ENCODE peak calls at places on chromosomes 11 and 22, in seven cellular contexts. P is B cell, T is fibroblast of lung, S is heart right ventricle, Z is HFFc6, Y is GM10248, N is ascending aorta. M is an unnamed sample.

GRCh38 chr22:49186293-49186692 is 641.4 kb downstream of the BRD1 start:
- DNase-seq in P (no peak), Y (no peak), S (no peak), T (no peak), Z (no peak), N (no peak), M (no peak)

GRCh38 chr11:46697303-46697702 is 3.1 kb downstream of the ARHGAP1 start:
- DNase-seq in N (no peak), P (no peak), S (peak), Z (peak), T (no peak), Y (no peak), M (no peak)

GRCh38 chr22:47053013-47053864 is 290.8 kb downstream of the TBC1D22A start:
- DNase-seq in Z (no peak), S (no peak), N (no peak), T (no peak), P (no peak), Y (no peak), M (no peak)

GRCh38 chr22:33922268-33922667 is 2.0 kb upstream of the LARGE1 start:
- DNase-seq in Z (no peak), P (no peak), Y (no peak), S (peak), T (peak), N (no peak), M (no peak)

GRCh38 chr11:122413677-122414076 is 241.8 kb upstream of the UBASH3B start:
- DNase-seq in T (no peak), S (no peak), N (no peak), P (no peak), Y (no peak), Z (no peak), M (no peak)

GRCh38 chr11:67264886-67265632 is 1.2 kb upstream of the GRK2 start:
- DNase-seq in S (no peak), T (no peak), P (no peak), N (no peak), Z (no peak), Y (no peak), M (no peak)

GRCh38 chr22:50245214-50246072 is 620 bp upstream of the TUBGCP6 start:
- DNase-seq in P (no peak), Y (no peak), T (no peak), N (no peak), Z (no peak), S (no peak), M (no peak)

GRCh38 chr11:46348986-46349401 is 1.7 kb downstream of the DGKZ start:
- DNase-seq in P (no peak), Y (no peak), N (no peak), Z (no peak), T (no peak), S (no peak), M (no peak)

GRCh38 chr11:95991545-95991944 is 67.6 kb upstream of the MTMR2 start:
- DNase-seq in Z (peak), Y (no peak), P (no peak), S (no peak), T (peak), N (no peak), M (no peak)

GRCh38 chr22:27843441-27843840 is 41.9 kb upstream of the MN1 start:
- DNase-seq in N (no peak), S (no peak), T (no peak), P (no peak), Z (no peak), Y (no peak), M (no peak)

GRCh38 chr11:8484251-8484650 is 109.8 kb downstream of the STK33 start:
- DNase-seq in N (no peak), T (no peak), Y (no peak), S (no peak), Z (no peak), P (no peak), M (no peak)

GRCh38 chr22:31102441-31103081 is 4.8 kb downstream of the SELENOM start:
- DNase-seq in T (peak), S (peak), P (no peak), N (peak), Y (no peak), Z (peak), M (no peak)

GRCh38 chr11:16280256-16280682 is 76.1 kb downstream of the SOX6 start:
- DNase-seq in T (peak), P (no peak), Y (no peak), N (no peak), S (peak), Z (no peak), M (no peak)

GRCh38 chr11:75792127-75792731 is 22.8 kb upstream of the UVRAG start:
- DNase-seq in Y (no peak), T (no peak), P (no peak), N (no peak), Z (no peak), S (no peak), M (no peak)

GRCh38 chr11:47918882-47919495 is 61.4 kb upstream of the PTPRJ start:
- DNase-seq in Y (no peak), P (no peak), S (no peak), Z (peak), N (no peak), T (peak), M (no peak)

GRCh38 chr22:32531955-32532818 is 57.6 kb downstream of the FBXO7 start:
- DNase-seq in P (no peak), Y (no peak), S (peak), Z (peak), N (no peak), T (peak), M (no peak)

GRCh38 chr22:40479887-40480538 is 109.6 kb downstream of the SGSM3 start:
- DNase-seq in T (peak), Y (no peak), Z (no peak), S (no peak), P (no peak), N (no peak), M (no peak)

GRCh38 chr11:27592111-27592780 is 85.7 kb upstream of the LIN7C start:
- DNase-seq in Y (no peak), P (no peak), T (no peak), S (no peak), Z (no peak), N (no peak), M (no peak)

GRCh38 chr11:123272565-123272964 is 77.5 kb upstream of the CLMP start:
- DNase-seq in P (no peak), Z (no peak), S (no peak), N (no peak), Y (no peak), T (no peak), M (no peak)

GRCh38 chr11:101745756-101746155 is 161.9 kb upstream of the TRPC6 start:
- DNase-seq in T (peak), S (no peak), P (no peak), Y (no peak), Z (no peak), N (no peak), M (no peak)

GRCh38 chr11:27703453-27703852 is 3.2 kb upstream of the BDNF start:
- DNase-seq in T (peak), S (no peak), Y (no peak), N (no peak), Z (peak), P (no peak), M (no peak)

GRCh38 chr11:2368178-2368850 is 8.8 kb upstream of the CD81 start:
- DNase-seq in S (no peak), N (no peak), T (no peak), Z (no peak), P (no peak), Y (no peak), M (no peak)

GRCh38 chr11:105137286-105137685 is 2.3 kb downstream of the CARD18 start:
- DNase-seq in S (no peak), N (no peak), T (no peak), P (no peak), Y (no peak), Z (no peak), M (no peak)

GRCh38 chr11:92827132-92827531 is 142.3 kb upstream of the MTNR1B start:
- DNase-seq in Y (no peak), Z (no peak), T (peak), S (no peak), P (no peak), N (no peak), M (no peak)

GRCh38 chr11:45881708-45882368 is 3.6 kb upstream of the MAPK8IP1 start:
- DNase-seq in Z (no peak), P (no peak), N (no peak), S (no peak), T (no peak), Y (no peak), M (no peak)

DNA sequence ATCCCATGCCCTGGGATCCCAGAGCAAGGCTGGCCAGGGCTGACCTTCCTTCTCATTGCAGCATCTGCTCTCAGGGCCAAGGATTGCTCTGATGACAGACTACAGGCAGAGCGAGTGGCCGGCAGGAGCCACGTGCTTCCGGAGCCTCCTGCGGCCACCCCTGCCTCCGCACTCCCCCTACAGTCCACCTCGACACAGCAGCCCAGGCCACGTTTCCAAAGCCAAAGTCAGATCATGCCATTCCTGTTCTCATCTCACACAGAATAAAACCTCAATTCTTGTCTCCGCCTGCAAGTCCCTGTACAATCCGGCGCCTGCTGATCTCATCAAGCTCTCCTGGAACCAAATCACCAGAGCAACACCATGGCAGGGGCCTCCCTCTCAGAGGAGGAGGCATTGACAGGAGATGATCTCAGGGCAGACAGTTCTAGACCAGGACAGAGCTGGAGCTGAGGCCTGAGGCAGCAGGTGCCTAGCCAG is 20.9 kb upstream of the UPK3A start:
- DNase-seq in S (peak), P (no peak), Z (peak), N (no peak), T (peak), Y (peak), M (peak)
- TF ChIP-seq CTCF in S (peak), P (no peak), Z (peak), N (peak), T (peak), Y (peak), M (peak)

GRCh38 chr11:43812471-43812870 is 68.2 kb upstream of the ALKBH3 start:
- DNase-seq in Z (no peak), N (no peak), Y (no peak), S (no peak), T (no peak), P (no peak), M (no peak)

GRCh38 chr11:43806976-43807375 is 73.7 kb upstream of the ALKBH3 start:
- DNase-seq in Y (no peak), Z (no peak), N (no peak), T (no peak), P (no peak), S (no peak), M (no peak)

DNA sequence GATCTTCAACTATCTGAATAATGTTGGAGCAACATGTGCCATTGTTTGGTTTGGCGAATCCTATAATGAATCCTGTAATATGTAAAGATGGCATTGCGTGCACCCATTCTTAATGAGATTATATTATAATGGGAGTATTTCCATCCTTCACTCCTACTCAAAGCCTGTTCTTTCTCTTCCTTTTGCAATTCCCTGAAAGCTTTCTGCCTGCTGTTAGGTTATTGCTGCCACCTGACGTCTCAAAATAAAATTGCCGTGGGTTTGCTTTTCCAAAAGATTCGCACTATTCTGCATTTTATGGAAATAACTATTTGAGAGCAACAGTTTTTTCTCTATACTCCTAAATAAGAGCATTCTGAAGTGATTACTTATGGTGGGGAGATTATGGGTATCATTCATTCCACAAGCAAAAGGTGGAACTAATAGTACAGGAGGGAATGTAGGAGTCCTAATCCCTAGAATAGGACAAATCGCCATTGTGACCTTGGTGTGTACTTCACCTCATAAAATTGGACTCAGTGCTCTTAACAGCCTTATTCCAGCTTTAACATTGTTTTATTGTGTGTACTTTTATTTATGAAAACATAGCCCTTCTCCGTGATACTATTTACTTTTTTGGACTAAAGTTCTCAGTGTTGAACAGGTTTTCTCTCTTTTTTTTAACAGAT is 69.6 kb upstream of the ALKBH3 start:
- DNase-seq in S (no peak), P (no peak), T (peak), N (no peak), Z (no peak), Y (no peak), M (no peak)
- TF ChIP-seq CTCF in S (no peak), P (no peak), T (peak), N (no peak), Z (no peak), Y (no peak), M (no peak)

DNA sequence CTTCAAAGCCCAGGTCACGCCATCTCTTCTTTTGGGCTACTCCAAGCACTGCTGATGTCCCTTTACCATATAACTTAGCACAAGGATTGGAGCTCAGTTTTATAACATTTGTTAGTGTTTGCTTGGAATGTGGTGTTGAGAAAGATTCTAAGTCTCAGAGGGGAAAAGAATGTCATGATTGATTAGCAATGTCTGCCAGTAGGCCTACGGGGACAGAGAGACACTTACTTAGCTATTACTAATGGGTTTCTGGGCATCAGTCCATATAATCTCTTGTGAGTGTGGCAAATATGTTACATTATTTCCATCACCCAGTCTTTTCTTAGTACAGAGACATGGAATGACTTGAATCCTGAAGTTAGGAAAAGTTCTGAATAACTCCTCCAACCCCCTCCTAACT is 75.4 kb upstream of the FSHB start:
- DNase-seq in Z (no peak), N (no peak), P (no peak), T (no peak), S (no peak), Y (no peak), M (no peak)
- TF ChIP-seq CTCF in Z (no peak), N (no peak), P (no peak), T (no peak), S (no peak), Y (no peak), M (no peak)

GRCh38 chr22:43477966-43478365 is 66.2 kb downstream of the MPPED1 start:
- DNase-seq in Z (no peak), P (no peak), T (no peak), S (no peak), Y (no peak), N (no peak), M (no peak)

GRCh38 chr22:43475549-43476076 is 63.8 kb downstream of the MPPED1 start:
- DNase-seq in N (no peak), P (no peak), T (no peak), Y (no peak), Z (no peak), S (no peak), M (no peak)

GRCh38 chr22:43476751-43477150 is 64.9 kb downstream of the MPPED1 start:
- DNase-seq in Y (no peak), S (no peak), P (no peak), T (no peak), N (no peak), Z (no peak), M (no peak)

GRCh38 chr22:43477151-43477725 is 65.4 kb downstream of the MPPED1 start:
- DNase-seq in S (no peak), T (no peak), P (no peak), N (no peak), Y (no peak), Z (no peak), M (no peak)

DNA sequence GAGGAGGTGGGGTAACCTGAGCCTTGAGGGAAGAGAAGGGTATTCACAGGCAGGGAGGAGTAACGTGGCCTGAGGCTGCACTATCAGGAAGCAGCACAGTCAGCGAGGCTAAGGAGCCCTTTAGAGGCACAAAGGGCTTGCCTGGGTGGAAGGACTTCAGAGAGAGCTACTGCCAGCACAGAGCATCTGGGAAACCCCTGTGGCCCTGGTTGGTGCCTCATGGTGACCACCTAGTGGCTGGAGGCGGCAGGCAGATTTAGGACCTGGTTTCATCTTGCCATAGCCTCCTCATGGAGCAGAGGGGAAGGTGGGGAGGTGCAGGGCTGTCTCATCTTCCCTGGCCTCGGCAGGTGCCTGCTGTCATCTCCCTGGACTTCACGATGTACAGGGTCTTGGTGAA is 64.5 kb downstream of the MPPED1 start:
- DNase-seq in S (no peak), T (no peak), Y (no peak), P (no peak), Z (no peak), N (no peak), M (no peak)
- TF ChIP-seq CTCF in S (no peak), T (no peak), Y (no peak), P (no peak), Z (no peak), N (no peak), M (no peak)

DNA sequence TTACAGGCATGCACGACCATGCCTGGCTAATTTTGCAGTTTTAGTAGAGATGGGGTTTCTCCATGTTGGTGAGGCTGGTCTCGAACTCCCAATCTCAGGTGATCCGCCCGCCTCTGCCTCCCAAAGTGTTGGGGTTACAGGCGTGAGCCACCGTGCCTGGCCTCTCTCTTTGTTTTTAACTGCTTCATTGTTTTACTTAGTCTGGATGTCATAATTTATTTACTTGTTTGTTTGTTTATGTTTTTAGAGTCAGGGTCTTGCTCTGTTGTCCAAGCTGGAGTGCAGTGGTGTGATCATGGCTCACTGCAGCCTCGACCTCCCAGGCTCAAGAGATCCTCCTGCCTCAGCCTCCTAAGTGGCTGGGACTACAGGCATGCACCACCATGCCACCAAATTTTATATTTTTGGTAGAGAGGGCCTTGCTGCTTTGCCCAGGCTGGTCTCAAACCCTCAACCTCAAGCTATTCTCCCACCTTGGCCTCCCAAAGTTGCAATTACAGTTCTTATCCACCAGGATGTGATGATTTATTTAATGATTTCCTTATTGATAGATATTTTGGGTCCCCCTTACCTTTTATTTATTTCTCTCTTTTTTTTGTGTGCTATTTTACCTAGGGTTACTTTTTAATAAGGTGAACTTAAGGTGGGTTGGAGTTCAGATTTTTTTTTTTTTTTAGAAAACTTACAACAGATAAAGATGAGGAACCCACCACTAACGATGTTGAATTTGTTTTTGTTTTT is 52.6 kb upstream of the ADA2 start:
- DNase-seq in Y (no peak), Z (no peak), P (no peak), N (no peak), T (no peak), S (peak), M (no peak)
- TF ChIP-seq CTCF in Y (no peak), Z (no peak), P (no peak), N (no peak), T (no peak), S (no peak), M (no peak)

GRCh38 chr11:1226226-1226961 is 3.5 kb downstream of the MUC5B start:
- DNase-seq in S (no peak), Z (no peak), Y (no peak), T (no peak), P (peak), N (peak), M (no peak)

GRCh38 chr11:1225386-1226225 is 2.7 kb downstream of the MUC5B start:
- DNase-seq in S (no peak), N (peak), P (peak), Z (no peak), Y (no peak), T (no peak), M (no peak)

GRCh38 chr11:1228183-1228821 is 5.4 kb downstream of the MUC5B start:
- DNase-seq in T (no peak), N (no peak), Y (no peak), P (peak), S (no peak), Z (no peak), M (no peak)

GRCh38 chr11:1227551-1228182 is 4.8 kb downstream of the MUC5B start:
- DNase-seq in N (no peak), S (no peak), P (peak), T (no peak), Z (no peak), Y (no peak), M (no peak)

GRCh38 chr11:1226981-1227550 is 4.2 kb downstream of the MUC5B start:
- DNase-seq in P (peak), S (no peak), T (no peak), N (no peak), Y (no peak), Z (no peak), M (no peak)
- TF ChIP-seq CTCF in P (no peak), S (no peak), T (peak), N (no peak), Y (no peak), Z (peak), M (no peak)

GRCh38 chr11:6900327-6900999 is 8.2 kb upstream of the OR2D2 start:
- DNase-seq in Y (no peak), S (no peak), Z (no peak), P (no peak), T (no peak), N (no peak), M (no peak)
- TF ChIP-seq CTCF in Y (no peak), S (no peak), Z (peak), P (no peak), T (no peak), N (no peak), M (no peak)